ENCODE peak calls at places on chromosomes 11 and 22, in eight cellular contexts. One of them, this sample, is unnamed.

GRCh38 chr11:18770479-18771125 is 21.0 kb downstream of the PTPN5 start:
- DNase-seq in left cardiac atrium: no peak
- DNase-seq in HCT116: no peak
- DNase-seq in SW480: no peak
- DNase-seq in NCI-H345: no peak
- DNase-seq in activated naive CD4-positive, alpha-beta T cell: no peak
- DNase-seq in coronary artery: no peak
- DNase-seq in mammary epithelial cell: no peak
- DNase-seq in this sample: no peak

GRCh38 chr11:65489706-65490310 is 9.0 kb upstream of the MALAT1 start:
- DNase-seq in left cardiac atrium: peak
- DNase-seq in NCI-H345: no peak
- DNase-seq in SW480: no peak
- DNase-seq in activated naive CD4-positive, alpha-beta T cell: no peak
- DNase-seq in coronary artery: peak
- DNase-seq in mammary epithelial cell: no peak
- DNase-seq in HCT116: no peak
- DNase-seq in this sample: peak

GRCh38 chr11:64067257-64067993 is 31.7 kb downstream of the FLRT1 start:
- DNase-seq in coronary artery: no peak
- DNase-seq in HCT116: no peak
- DNase-seq in NCI-H345: no peak
- DNase-seq in mammary epithelial cell: no peak
- DNase-seq in left cardiac atrium: no peak
- DNase-seq in activated naive CD4-positive, alpha-beta T cell: no peak
- DNase-seq in SW480: no peak
- DNase-seq in this sample: no peak

GRCh38 chr22:23688121-23688520 is 2.7 kb upstream of the RGL4 start:
- DNase-seq in NCI-H345: no peak
- DNase-seq in left cardiac atrium: no peak
- DNase-seq in coronary artery: no peak
- DNase-seq in SW480: no peak
- DNase-seq in HCT116: no peak
- DNase-seq in mammary epithelial cell: no peak
- DNase-seq in activated naive CD4-positive, alpha-beta T cell: no peak
- DNase-seq in this sample: no peak

GRCh38 chr11:42976636-42977217 is 335.1 kb upstream of the API5 start:
- DNase-seq in left cardiac atrium: no peak
- DNase-seq in HCT116: no peak
- DNase-seq in SW480: no peak
- DNase-seq in mammary epithelial cell: no peak
- DNase-seq in coronary artery: no peak
- DNase-seq in NCI-H345: no peak
- DNase-seq in activated naive CD4-positive, alpha-beta T cell: no peak
- DNase-seq in this sample: no peak

GRCh38 chr11:76653674-76654309 is 16.8 kb downstream of the LRRC32 start:
- DNase-seq in left cardiac atrium: peak
- DNase-seq in NCI-H345: no peak
- DNase-seq in SW480: no peak
- DNase-seq in mammary epithelial cell: no peak
- DNase-seq in coronary artery: peak
- DNase-seq in HCT116: no peak
- DNase-seq in activated naive CD4-positive, alpha-beta T cell: no peak
- DNase-seq in this sample: no peak

GRCh38 chr11:62264004-62264403 is 6.0 kb upstream of the SCGB2A2 start:
- DNase-seq in SW480: no peak
- DNase-seq in mammary epithelial cell: no peak
- DNase-seq in coronary artery: no peak
- DNase-seq in left cardiac atrium: no peak
- DNase-seq in NCI-H345: no peak
- DNase-seq in activated naive CD4-positive, alpha-beta T cell: no peak
- DNase-seq in HCT116: no peak
- DNase-seq in this sample: no peak

GRCh38 chr11:26974068-26974790 is 19.7 kb upstream of the FIBIN start:
- DNase-seq in NCI-H345: no peak
- DNase-seq in SW480: no peak
- DNase-seq in coronary artery: no peak
- DNase-seq in activated naive CD4-positive, alpha-beta T cell: no peak
- DNase-seq in mammary epithelial cell: no peak
- DNase-seq in HCT116: no peak
- DNase-seq in left cardiac atrium: no peak
- DNase-seq in this sample: no peak

GRCh38 chr11:76850815-76851214 is 9.9 kb upstream of the ACER3 start:
- DNase-seq in NCI-H345: no peak
- DNase-seq in left cardiac atrium: peak
- DNase-seq in SW480: no peak
- DNase-seq in coronary artery: no peak
- DNase-seq in HCT116: no peak
- DNase-seq in activated naive CD4-positive, alpha-beta T cell: no peak
- DNase-seq in mammary epithelial cell: no peak
- DNase-seq in this sample: no peak

GRCh38 chr11:73342633-73343032 is 33.6 kb upstream of the RELT start:
- DNase-seq in coronary artery: no peak
- DNase-seq in SW480: no peak
- DNase-seq in HCT116: no peak
- DNase-seq in left cardiac atrium: no peak
- DNase-seq in NCI-H345: peak
- DNase-seq in mammary epithelial cell: no peak
- DNase-seq in activated naive CD4-positive, alpha-beta T cell: no peak
- DNase-seq in this sample: no peak

GRCh38 chr11:10522921-10523320 is 18.1 kb downstream of the RNF141 start:
- DNase-seq in mammary epithelial cell: peak
- DNase-seq in SW480: no peak
- DNase-seq in NCI-H345: no peak
- DNase-seq in activated naive CD4-positive, alpha-beta T cell: no peak
- DNase-seq in HCT116: no peak
- DNase-seq in coronary artery: no peak
- DNase-seq in left cardiac atrium: no peak
- DNase-seq in this sample: no peak

GRCh38 chr11:112016765-112017356 is 8.3 kb upstream of the DLAT start:
- DNase-seq in left cardiac atrium: no peak
- DNase-seq in activated naive CD4-positive, alpha-beta T cell: no peak
- DNase-seq in HCT116: no peak
- DNase-seq in coronary artery: no peak
- DNase-seq in SW480: no peak
- DNase-seq in mammary epithelial cell: peak
- DNase-seq in NCI-H345: no peak
- DNase-seq in this sample: no peak

GRCh38 chr22:29225422-29226090 is 19.9 kb downstream of the EMID1 start:
- DNase-seq in coronary artery: peak
- DNase-seq in mammary epithelial cell: no peak
- DNase-seq in SW480: no peak
- DNase-seq in left cardiac atrium: peak
- DNase-seq in NCI-H345: no peak
- DNase-seq in HCT116: no peak
- DNase-seq in activated naive CD4-positive, alpha-beta T cell: no peak
- DNase-seq in this sample: no peak

GRCh38 chr11:2534131-2534956 is 89.5 kb downstream of the KCNQ1 start:
- DNase-seq in left cardiac atrium: peak
- DNase-seq in SW480: peak
- DNase-seq in mammary epithelial cell: peak
- DNase-seq in coronary artery: peak
- DNase-seq in activated naive CD4-positive, alpha-beta T cell: no peak
- DNase-seq in NCI-H345: no peak
- DNase-seq in HCT116: peak
- DNase-seq in this sample: no peak

GRCh38 chr22:47374273-47374771 is 611.9 kb downstream of the TBC1D22A start:
- DNase-seq in activated naive CD4-positive, alpha-beta T cell: no peak
- DNase-seq in left cardiac atrium: no peak
- DNase-seq in mammary epithelial cell: no peak
- DNase-seq in coronary artery: no peak
- DNase-seq in NCI-H345: no peak
- DNase-seq in HCT116: no peak
- DNase-seq in SW480: no peak
- DNase-seq in this sample: no peak

GRCh38 chr11:108967571-108967970 is 302.7 kb downstream of the DDX10 start:
- DNase-seq in HCT116: no peak
- DNase-seq in activated naive CD4-positive, alpha-beta T cell: no peak
- DNase-seq in SW480: no peak
- DNase-seq in coronary artery: no peak
- DNase-seq in NCI-H345: no peak
- DNase-seq in mammary epithelial cell: no peak
- DNase-seq in left cardiac atrium: peak
- DNase-seq in this sample: no peak

GRCh38 chr11:134976540-134976939 is 564.5 kb upstream of the B3GAT1 start:
- DNase-seq in NCI-H345: no peak
- DNase-seq in SW480: peak
- DNase-seq in mammary epithelial cell: no peak
- DNase-seq in activated naive CD4-positive, alpha-beta T cell: no peak
- DNase-seq in left cardiac atrium: no peak
- DNase-seq in HCT116: no peak
- DNase-seq in coronary artery: no peak
- DNase-seq in this sample: no peak

GRCh38 chr11:37988031-37988430 is 1390.0 kb upstream of the RAG2 start:
- DNase-seq in coronary artery: no peak
- DNase-seq in left cardiac atrium: no peak
- DNase-seq in activated naive CD4-positive, alpha-beta T cell: no peak
- DNase-seq in HCT116: no peak
- DNase-seq in mammary epithelial cell: peak
- DNase-seq in NCI-H345: no peak
- DNase-seq in SW480: no peak
- DNase-seq in this sample: no peak

GRCh38 chr11:1487851-1488574 is 1.4 kb upstream of the MOB2 start:
- DNase-seq in mammary epithelial cell: no peak
- DNase-seq in SW480: no peak
- DNase-seq in NCI-H345: no peak
- DNase-seq in activated naive CD4-positive, alpha-beta T cell: no peak
- DNase-seq in HCT116: no peak
- DNase-seq in left cardiac atrium: peak
- DNase-seq in coronary artery: no peak
- DNase-seq in this sample: no peak

GRCh38 chr11:87422566-87422965 is 384.8 kb downstream of the TMEM135 start:
- DNase-seq in left cardiac atrium: peak
- DNase-seq in HCT116: no peak
- DNase-seq in mammary epithelial cell: peak
- DNase-seq in SW480: no peak
- DNase-seq in coronary artery: no peak
- DNase-seq in activated naive CD4-positive, alpha-beta T cell: no peak
- DNase-seq in NCI-H345: no peak
- DNase-seq in this sample: no peak

GRCh38 chr22:31588970-31589675 is 72.9 kb downstream of the PISD start:
- DNase-seq in mammary epithelial cell: no peak
- DNase-seq in SW480: peak
- DNase-seq in NCI-H345: no peak
- DNase-seq in coronary artery: peak
- DNase-seq in left cardiac atrium: no peak
- DNase-seq in activated naive CD4-positive, alpha-beta T cell: no peak
- DNase-seq in HCT116: no peak
- DNase-seq in this sample: no peak

GRCh38 chr11:8963569-8964323 is 496 bp downstream of the TMEM9B start:
- DNase-seq in NCI-H345: peak
- DNase-seq in coronary artery: peak
- DNase-seq in SW480: peak
- DNase-seq in left cardiac atrium: peak
- DNase-seq in mammary epithelial cell: no peak
- DNase-seq in HCT116: peak
- DNase-seq in activated naive CD4-positive, alpha-beta T cell: peak
- DNase-seq in this sample: peak

GRCh38 chr22:45842141-45842831 is 134.7 kb downstream of the WNT7B start:
- DNase-seq in SW480: no peak
- DNase-seq in mammary epithelial cell: peak
- DNase-seq in NCI-H345: peak
- DNase-seq in coronary artery: no peak
- DNase-seq in HCT116: no peak
- DNase-seq in left cardiac atrium: no peak
- DNase-seq in activated naive CD4-positive, alpha-beta T cell: no peak
- DNase-seq in this sample: no peak

GRCh38 chr22:20922141-20922751 is 5.0 kb downstream of the CRKL start:
- DNase-seq in mammary epithelial cell: no peak
- DNase-seq in HCT116: no peak
- DNase-seq in coronary artery: no peak
- DNase-seq in NCI-H345: no peak
- DNase-seq in SW480: no peak
- DNase-seq in activated naive CD4-positive, alpha-beta T cell: no peak
- DNase-seq in left cardiac atrium: no peak
- DNase-seq in this sample: no peak

GRCh38 chr11:73939096-73939495 is 11.7 kb upstream of the DNAJB13 start:
- DNase-seq in NCI-H345: no peak
- DNase-seq in activated naive CD4-positive, alpha-beta T cell: no peak
- DNase-seq in coronary artery: no peak
- DNase-seq in mammary epithelial cell: peak
- DNase-seq in HCT116: no peak
- DNase-seq in left cardiac atrium: no peak
- DNase-seq in SW480: no peak
- DNase-seq in this sample: no peak

GRCh38 chr11:112280268-112281126 is 19.8 kb upstream of the PLET1 start:
- DNase-seq in NCI-H345: peak
- DNase-seq in activated naive CD4-positive, alpha-beta T cell: peak
- DNase-seq in HCT116: peak
- DNase-seq in SW480: peak
- DNase-seq in left cardiac atrium: peak
- DNase-seq in coronary artery: no peak
- DNase-seq in mammary epithelial cell: peak
- DNase-seq in this sample: peak

GRCh38 chr22:17549655-17550054 is 13.6 kb upstream of the SLC25A18 start:
- DNase-seq in activated naive CD4-positive, alpha-beta T cell: no peak
- DNase-seq in mammary epithelial cell: no peak
- DNase-seq in NCI-H345: no peak
- DNase-seq in HCT116: no peak
- DNase-seq in coronary artery: no peak
- DNase-seq in left cardiac atrium: no peak
- DNase-seq in SW480: no peak
- DNase-seq in this sample: no peak

GRCh38 chr22:44807915-44808690 is 55.7 kb downstream of the ARHGAP8 start:
- DNase-seq in mammary epithelial cell: no peak
- DNase-seq in coronary artery: no peak
- DNase-seq in left cardiac atrium: no peak
- DNase-seq in NCI-H345: no peak
- DNase-seq in activated naive CD4-positive, alpha-beta T cell: no peak
- DNase-seq in SW480: no peak
- DNase-seq in HCT116: no peak
- DNase-seq in this sample: peak

GRCh38 chr11:66262191-66262590 is 6.2 kb upstream of the RAB1B start:
- DNase-seq in activated naive CD4-positive, alpha-beta T cell: no peak
- DNase-seq in HCT116: no peak
- DNase-seq in SW480: no peak
- DNase-seq in coronary artery: no peak
- DNase-seq in left cardiac atrium: no peak
- DNase-seq in NCI-H345: no peak
- DNase-seq in mammary epithelial cell: no peak
- DNase-seq in this sample: no peak

GRCh38 chr11:17649696-17650600 is 69.4 kb upstream of the MYOD1 start:
- DNase-seq in NCI-H345: no peak
- DNase-seq in activated naive CD4-positive, alpha-beta T cell: no peak
- DNase-seq in HCT116: no peak
- DNase-seq in coronary artery: no peak
- DNase-seq in left cardiac atrium: no peak
- DNase-seq in mammary epithelial cell: no peak
- DNase-seq in SW480: no peak
- DNase-seq in this sample: no peak

This sample was measured in NCI-H526.